ENCODE peak calls at places on chromosomes 5 and 9, in six cellular contexts. J is RPMI8226, E is T-helper 9 cell, Y is body of pancreas, W is kidney tubule cell, H is type B pancreatic cell. K is an unnamed sample.

GRCh38 chr9:111094433-111095421 is 56.5 kb upstream of the LPAR1 start:
- DNase-seq in J (no peak), E (no peak), Y (peak), W (peak), H (no peak), K (no peak)

GRCh38 chr5:33315170-33315569 is 125.6 kb upstream of the TARS1 start:
- DNase-seq in J (no peak), E (no peak), Y (no peak), W (no peak), H (no peak), K (no peak)

GRCh38 chr9:135244271-135244691 is 156.8 kb downstream of the OLFM1 start:
- DNase-seq in J (no peak), E (no peak), Y (peak), W (no peak), H (no peak), K (no peak)

GRCh38 chr9:112051812-112052211 is 123.3 kb downstream of the SUSD1 start:
- DNase-seq in J (no peak), E (no peak), Y (no peak), W (peak), H (no peak), K (no peak)

GRCh38 chr5:37873988-37874387 is 34.1 kb upstream of the GDNF start:
- DNase-seq in J (peak), E (no peak), Y (no peak), W (no peak), H (no peak), K (no peak)

GRCh38 chr5:151684690-151685361 is 1.9 kb downstream of the SPARC start:
- DNase-seq in J (no peak), E (no peak), Y (no peak), W (peak), H (peak), K (peak)

GRCh38 chr9:130017035-130017909 is 25.7 kb downstream of the FNBP1 start:
- DNase-seq in J (no peak), E (no peak), Y (no peak), W (no peak), H (no peak), K (no peak)

GRCh38 chr5:136998864-136999263 is 500.3 kb downstream of the SPOCK1 start:
- DNase-seq in J (no peak), E (no peak), Y (no peak), W (no peak), H (no peak), K (no peak)

GRCh38 chr9:71863652-71864051 is 47.3 kb downstream of the ABHD17B start:
- DNase-seq in J (no peak), E (no peak), Y (no peak), W (no peak), H (no peak), K (no peak)

GRCh38 chr9:33273972-33274328 is 9.1 kb downstream of the CHMP5 start:
- DNase-seq in J (no peak), E (no peak), Y (no peak), W (peak), H (no peak), K (no peak)

GRCh38 chr5:142874537-142874936 is 104.4 kb downstream of the ARHGAP26 start:
- DNase-seq in J (no peak), E (no peak), Y (peak), W (peak), H (no peak), K (no peak)

GRCh38 chr9:138116521-138116920 is 238.9 kb downstream of the CACNA1B start:
- DNase-seq in J (no peak), E (no peak), Y (no peak), W (no peak), H (no peak), K (no peak)

GRCh38 chr9:119088002-119088401 is 281.2 kb downstream of the BRINP1 start:
- DNase-seq in J (no peak), E (no peak), Y (no peak), W (no peak), H (no peak), K (no peak)

GRCh38 chr5:125189451-125190051 is 443.1 kb upstream of the ZNF608 start:
- DNase-seq in J (no peak), E (no peak), Y (no peak), W (peak), H (no peak), K (peak)

GRCh38 chr9:116232425-116233159 is 79.0 kb downstream of the PAPPA start:
- DNase-seq in J (no peak), E (no peak), Y (no peak), W (peak), H (no peak), K (no peak)

GRCh38 chr9:134681061-134681661 is 39.6 kb downstream of the COL5A1 start:
- DNase-seq in J (no peak), E (no peak), Y (no peak), W (no peak), H (no peak), K (no peak)

GRCh38 chr9:120559546-120559945 is 20.4 kb downstream of the CDK5RAP2 start:
- DNase-seq in J (no peak), E (no peak), Y (no peak), W (no peak), H (no peak), K (no peak)

GRCh38 chr9:122263699-122264349 is 816 bp downstream of the RBM18 start:
- DNase-seq in J (peak), E (no peak), Y (no peak), W (peak), H (no peak), K (no peak)